ENCODE peak calls at places on chromosomes 13 and 19, in six cellular contexts. A is tibial artery, R is GM06990, M is IMR-90, V is cardiac muscle cell, H is breast epithelium. L is an unnamed sample. For H3K36me3, the result is how much of the 10 kb centered on the place peaks cover.

GRCh38 chr19:46913852-46914430 is 53.1 kb downstream of the ARHGAP35 start:
- DNase-seq in A (no peak), R (peak), M (peak), V (no peak), H (no peak), L (peak)

GRCh38 chr13:60134376-60134775 is 29.4 kb downstream of the DIAPH3 start:
- DNase-seq in A (no peak), R (no peak), M (no peak), V (peak), H (no peak), L (no peak)

GRCh38 chr19:35715981-35716734 is 1.6 kb upstream of the KMT2B start:
- DNase-seq in A (peak), R (no peak), M (peak), V (no peak), H (peak), L (peak)

GRCh38 chr19:18479964-18480723 is 41.7 kb downstream of the ELL start:
- DNase-seq in A (peak), R (no peak), M (peak), V (peak), H (no peak), L (peak)

GRCh38 chr19:18500376-18500775 is 21.5 kb downstream of the ELL start:
- DNase-seq in A (no peak), R (no peak), M (no peak), V (no peak), H (no peak), L (no peak)

GRCh38 chr19:15298847-15299567 is 33.3 kb downstream of the BRD4 start:
- DNase-seq in A (no peak), R (no peak), M (no peak), V (no peak), H (no peak), L (no peak)

GRCh38 chr19:35521124-35521743 is 6.9 kb downstream of the SBSN start:
- DNase-seq in A (no peak), R (no peak), M (no peak), V (no peak), H (no peak), L (no peak)

GRCh38 chr19:50551713-50552187 is 16.5 kb downstream of the LRRC4B start:
- DNase-seq in A (no peak), R (no peak), M (no peak), V (peak), H (no peak), L (peak)

GRCh38 chr13:32267836-32268439 is 47.2 kb downstream of the ZAR1L start:
- DNase-seq in A (no peak), R (no peak), M (no peak), V (peak), H (no peak), L (no peak)

GRCh38 chr13:33799950-33800592 is 17.9 kb upstream of the RFC3 start:
- DNase-seq in A (no peak), R (no peak), M (peak), V (peak), H (no peak), L (peak)

GRCh38 chr13:30863231-30863630 is 42.8 kb upstream of the MEDAG start:
- DNase-seq in A (no peak), R (no peak), M (no peak), V (no peak), H (no peak), L (no peak)

GRCh38 chr19:10332158-10332964 is 968 bp downstream of the RAVER1 start:
- DNase-seq in A (no peak), R (no peak), M (no peak), V (no peak), H (no peak), L (peak)

GRCh38 chr13:73367886-73368285 is 309.1 kb downstream of the KLF5 start:
- DNase-seq in A (no peak), R (no peak), M (no peak), V (no peak), H (no peak), L (no peak)

GRCh38 chr13:36814465-36814864 is 4.6 kb upstream of the RFXAP start:
- DNase-seq in A (no peak), R (no peak), M (no peak), V (peak), H (no peak), L (no peak)

GRCh38 chr13:28705734-28706133 is 13.0 kb downstream of the SLC46A3 start:
- DNase-seq in A (no peak), R (no peak), M (peak), V (peak), H (no peak), L (peak)

GRCh38 chr13:44052843-44053607 is 173.3 kb downstream of the LACC1 start:
- DNase-seq in A (peak), R (no peak), M (peak), V (peak), H (no peak), L (peak)

GRCh38 chr19:1236566-1236965 is 1.2 kb downstream of the CBARP start:
- DNase-seq in A (no peak), R (no peak), M (no peak), V (no peak), H (no peak), L (no peak)

GRCh38 chr19:28242317-28242927 is 970.5 kb downstream of the UQCRFS1 start:
- DNase-seq in A (no peak), R (no peak), M (no peak), V (peak), H (no peak), L (no peak)

GRCh38 chr19:1291761-1292418 is 6.2 kb downstream of the EFNA2 start:
- DNase-seq in A (no peak), R (peak), M (no peak), V (no peak), H (no peak), L (no peak)

DNA sequence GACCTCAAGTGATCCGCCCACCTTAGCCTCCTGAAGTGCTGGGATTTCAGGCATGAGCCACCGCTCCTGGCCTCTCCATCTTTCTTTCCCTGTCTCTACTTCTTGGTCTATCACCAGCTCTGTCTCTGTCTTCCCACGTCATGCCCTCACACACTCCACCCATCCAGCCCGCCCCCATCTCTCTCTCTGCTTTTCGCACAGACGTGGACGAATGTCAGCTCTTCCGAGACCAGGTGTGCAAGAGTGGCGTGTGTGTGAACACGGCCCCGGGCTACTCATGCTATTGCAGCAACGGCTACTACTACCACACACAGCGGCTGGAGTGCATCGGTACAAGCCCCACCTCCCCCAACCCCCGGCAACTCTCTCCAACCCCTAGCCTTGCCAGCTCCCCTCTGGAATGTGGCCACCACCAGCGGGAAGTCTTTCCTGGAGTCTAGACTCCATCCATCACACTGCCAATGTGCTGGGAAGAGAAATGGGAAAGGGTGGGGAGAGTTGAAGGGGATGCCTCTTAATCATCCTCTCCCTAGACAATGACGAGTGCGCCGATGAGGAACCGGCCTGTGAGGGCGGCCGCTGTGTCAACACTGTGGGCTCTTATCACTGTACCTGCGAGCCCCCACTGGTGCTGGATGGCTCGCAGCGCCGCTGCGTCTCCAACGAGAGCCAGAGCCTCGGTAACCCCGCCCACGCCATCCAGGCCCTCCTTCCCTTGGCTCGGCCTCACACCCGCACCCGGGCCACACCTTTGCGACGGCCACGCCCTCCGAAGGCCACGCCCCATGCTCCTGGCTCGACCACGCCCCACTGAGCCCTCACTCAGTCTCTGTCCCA is 22.5 kb downstream of the LTBP4 start:
- DNase-seq in A (no peak), R (peak), M (peak), V (peak), H (no peak), L (no peak)
- H3K36me3 ChIP-seq in A (under half), R (under half), M (half or more), V (under half), H (under half), L (under half)

DNA sequence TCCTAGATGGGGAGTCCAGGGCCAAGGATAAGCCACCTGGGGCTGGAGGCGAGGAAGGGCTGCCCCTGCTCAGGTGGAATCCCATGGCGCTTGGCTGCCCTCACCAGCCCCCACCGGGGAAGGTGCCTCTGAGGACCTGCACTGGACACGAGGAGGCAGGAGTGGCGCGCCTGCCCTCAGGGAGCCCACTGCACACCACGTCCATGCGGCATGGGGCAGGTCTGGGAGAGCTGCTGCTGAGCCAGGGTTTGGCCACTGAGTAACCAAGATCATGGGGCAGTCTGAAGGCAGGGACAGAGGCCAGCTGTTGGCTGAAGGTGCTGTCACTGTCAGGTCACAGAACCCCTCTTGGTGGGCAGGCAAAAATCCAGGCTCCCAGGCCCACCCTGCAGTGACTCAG is 25.9 kb downstream of the ELAVL1 start:
- DNase-seq in A (no peak), R (no peak), M (no peak), V (no peak), H (no peak), L (no peak)
- H3K36me3 ChIP-seq in A (under half), R (half or more), M (half or more), V (under half), H (under half), L (half or more)

GRCh38 chr19:42293966-42294365 is 8.0 kb upstream of the PRR19 start:
- DNase-seq in A (no peak), R (no peak), M (no peak), V (no peak), H (no peak), L (no peak)
- H3K36me3 ChIP-seq in A (under half), R (half or more), M (half or more), V (under half), H (under half), L (half or more)

DNA sequence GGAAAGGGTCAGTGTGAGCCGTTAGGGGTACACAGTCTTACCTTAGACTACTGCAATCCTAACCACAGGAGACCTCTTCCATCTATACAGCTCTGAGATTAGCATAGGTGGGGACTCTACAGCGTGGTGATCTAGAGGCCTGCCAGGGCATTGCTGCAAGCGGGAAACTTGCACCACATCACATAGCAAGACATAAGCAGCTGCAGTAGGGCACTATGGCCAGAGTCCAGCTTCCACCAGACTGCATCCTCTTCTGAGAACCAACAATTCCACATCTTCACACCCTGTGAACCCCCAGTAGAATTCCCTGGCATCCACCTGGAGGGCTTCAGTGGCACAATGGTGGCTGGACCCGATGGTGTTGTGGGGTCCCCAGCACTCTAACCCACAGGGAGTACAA is 1564.3 kb upstream of the PRR20A start:
- DNase-seq in A (no peak), R (no peak), M (no peak), V (no peak), H (no peak), L (no peak)
- H3K36me3 ChIP-seq in A (under half), R (under half), M (under half), V (under half), H (under half), L (under half)

GRCh38 chr13:98802999-98803666 is 50.7 kb upstream of the SLC15A1 start:
- DNase-seq in A (no peak), R (no peak), M (no peak), V (no peak), H (no peak), L (no peak)
- H3K36me3 ChIP-seq in A (under half), R (under half), M (under half), V (under half), H (under half), L (under half)

GRCh38 chr19:44867578-44867977 is 21.5 kb downstream of the NECTIN2 start:
- DNase-seq in A (no peak), R (no peak), M (no peak), V (no peak), H (no peak), L (no peak)
- H3K36me3 ChIP-seq in A (under half), R (under half), M (half or more), V (under half), H (under half), L (under half)

GRCh38 chr13:109196896-109197295 is 567.5 kb downstream of the MYO16 start:
- DNase-seq in A (no peak), R (no peak), M (no peak), V (no peak), H (no peak), L (no peak)
- H3K36me3 ChIP-seq in A (under half), R (under half), M (under half), V (under half), H (under half), L (under half)

GRCh38 chr19:5921777-5922176 is 7.7 kb downstream of the CAPS start:
- DNase-seq in A (no peak), R (no peak), M (no peak), V (no peak), H (no peak), L (no peak)
- H3K36me3 ChIP-seq in A (half or more), R (under half), M (half or more), V (half or more), H (under half), L (half or more)

L was measured in adipocyte.